ENCODE peak calls at places on chromosomes 1 and 21, in eight cellular contexts. M is GM20000; I is stimulated activated CD4-positive, alpha-beta T cell treated with anti-CD3 and anti-CD28 coated beads, Interleukin-12 subunit alpha, Interleukin-12 subunit beta, amount 100 ng/mL, for 4 hours; C is retina; A is stimulated activated naive CD4-positive, alpha-beta T cell treated with Interleukin-2 at 50 U/mL for 16 hours; W is Calu3; H is GOT3; V is CD8-positive, alpha-beta T cell. S is an unnamed sample.

GRCh38 chr1:207903767-207904166 is 7.2 kb downstream of the CD34 start:
- DNase-seq in M (no peak), I (no peak), C (no peak), A (no peak), W (no peak), H (no peak), V (no peak), S (no peak)

GRCh38 chr1:216533786-216534185 is 110.5 kb upstream of the USH2A start:
- DNase-seq in M (no peak), I (no peak), C (no peak), A (no peak), W (no peak), H (no peak), V (no peak), S (no peak)

GRCh38 chr1:18547460-18547859 is 66.7 kb downstream of the KLHDC7A start:
- DNase-seq in M (no peak), I (no peak), C (no peak), A (no peak), W (no peak), H (no peak), V (no peak), S (no peak)

GRCh38 chr1:197314672-197315071 is 46.6 kb downstream of the CRB1 start:
- DNase-seq in M (no peak), I (no peak), C (peak), A (no peak), W (no peak), H (no peak), V (no peak), S (peak)

GRCh38 chr1:5865774-5866173 is 126.5 kb downstream of the NPHP4 start:
- DNase-seq in M (no peak), I (no peak), C (no peak), A (no peak), W (no peak), H (no peak), V (no peak), S (no peak)

GRCh38 chr1:205447457-205448415 is 8.1 kb downstream of the BLACAT1 start:
- DNase-seq in M (no peak), I (no peak), C (no peak), A (no peak), W (peak), H (no peak), V (no peak), S (no peak)

GRCh38 chr21:25708467-25709065 is 26.1 kb downstream of the ATP5PF start:
- DNase-seq in M (peak), I (peak), C (peak), A (peak), W (peak), H (no peak), V (peak), S (peak)

GRCh38 chr1:10737268-10737624 is 59.2 kb downstream of the CASZ1 start:
- DNase-seq in M (no peak), I (no peak), C (peak), A (no peak), W (no peak), H (no peak), V (no peak), S (no peak)

GRCh38 chr1:205228052-205228451 is 306 bp downstream of the TMCC2 start:
- DNase-seq in M (no peak), I (no peak), C (no peak), A (no peak), W (peak), H (no peak), V (no peak), S (no peak)

GRCh38 chr1:117138556-117138955 is 17.0 kb upstream of the TRIM45 start:
- DNase-seq in M (no peak), I (no peak), C (no peak), A (no peak), W (no peak), H (no peak), V (no peak), S (no peak)

GRCh38 chr1:30748098-30748698 is 9.4 kb downstream of the LAPTM5 start:
- DNase-seq in M (no peak), I (no peak), C (no peak), A (no peak), W (no peak), H (no peak), V (no peak), S (peak)

GRCh38 chr21:42830456-42831455 is 48.6 kb downstream of the WDR4 start:
- DNase-seq in M (no peak), I (no peak), C (no peak), A (no peak), W (peak), H (no peak), V (peak), S (no peak)

GRCh38 chr1:92822907-92823306 is 8.9 kb upstream of the RPL5 start:
- DNase-seq in M (no peak), I (no peak), C (no peak), A (no peak), W (peak), H (no peak), V (no peak), S (no peak)

GRCh38 chr1:54268714-54269297 is 68.8 kb downstream of the MRPL37 start:
- DNase-seq in M (no peak), I (no peak), C (no peak), A (no peak), W (no peak), H (no peak), V (no peak), S (no peak)

GRCh38 chr1:55285849-55286248 is 70.7 kb upstream of the USP24 start:
- DNase-seq in M (no peak), I (no peak), C (no peak), A (no peak), W (no peak), H (no peak), V (no peak), S (no peak)

GRCh38 chr21:39182484-39183271 is 573 bp downstream of the PSMG1 start:
- DNase-seq in M (no peak), I (no peak), C (no peak), A (no peak), W (peak), H (peak), V (no peak), S (peak)

GRCh38 chr1:9196129-9197040 is 38.2 kb upstream of the H6PD start:
- DNase-seq in M (peak), I (peak), C (peak), A (peak), W (peak), H (peak), V (peak), S (peak)

GRCh38 chr1:163406787-163407186 is 85.0 kb downstream of the NUF2 start:
- DNase-seq in M (no peak), I (no peak), C (no peak), A (no peak), W (no peak), H (no peak), V (no peak), S (no peak)

GRCh38 chr1:38138498-38139233 is 92.1 kb upstream of the POU3F1 start:
- DNase-seq in M (no peak), I (no peak), C (no peak), A (no peak), W (no peak), H (peak), V (no peak), S (peak)

GRCh38 chr1:196178083-196178635 is 430.1 kb downstream of the KCNT2 start:
- DNase-seq in M (no peak), I (no peak), C (no peak), A (no peak), W (no peak), H (no peak), V (no peak), S (no peak)

GRCh38 chr1:221217029-221217428 is 337.8 kb downstream of the HLX start:
- DNase-seq in M (no peak), I (no peak), C (no peak), A (no peak), W (no peak), H (no peak), V (no peak), S (no peak)

GRCh38 chr1:224879404-224879803 is 50.1 kb upstream of the DNAH14 start:
- DNase-seq in M (no peak), I (no peak), C (peak), A (no peak), W (no peak), H (no peak), V (no peak), S (peak)

GRCh38 chr21:44318489-44319285 is 18.8 kb downstream of the PFKL start:
- DNase-seq in M (no peak), I (no peak), C (no peak), A (no peak), W (no peak), H (no peak), V (no peak), S (no peak)

GRCh38 chr1:177799746-177800145 is 170.1 kb downstream of the SEC16B start:
- DNase-seq in M (no peak), I (no peak), C (no peak), A (no peak), W (no peak), H (no peak), V (no peak), S (no peak)

S was measured in Ammon's horn.